ENCODE peak calls at places on chromosomes 5 and 9, in seven cellular contexts. I, X, O, S, Q, D and R are unnamed samples.

GRCh38 chr5:37665272-37665671 is 174.6 kb downstream of the GDNF start:
- DNase-seq in I (no peak), X (no peak), O (peak), S (no peak), Q (no peak), D (no peak), R (no peak)

GRCh38 chr5:123365163-123365562 is 58.0 kb downstream of the CEP120 start:
- DNase-seq in I (no peak), X (no peak), O (no peak), S (no peak), Q (no peak), D (no peak), R (no peak)

GRCh38 chr9:114397848-114398605 is 10.2 kb upstream of the AKNA start:
- DNase-seq in I (peak), X (peak), O (peak), S (peak), Q (peak), D (peak), R (peak)

GRCh38 chr5:75028090-75028489 is 24.3 kb downstream of the GCNT4 start:
- DNase-seq in I (no peak), X (no peak), O (no peak), S (no peak), Q (no peak), D (no peak), R (no peak)

GRCh38 chr9:22654833-22655232 is 208.2 kb downstream of the DMRTA1 start:
- DNase-seq in I (no peak), X (no peak), O (no peak), S (no peak), Q (no peak), D (no peak), R (no peak)

GRCh38 chr9:1267141-1267570 is 217.0 kb downstream of the DMRT2 start:
- DNase-seq in I (no peak), X (no peak), O (no peak), S (no peak), Q (no peak), D (no peak), R (no peak)

GRCh38 chr5:138664276-138664943 is 88.8 kb upstream of the CTNNA1 start:
- DNase-seq in I (no peak), X (no peak), O (peak), S (no peak), Q (no peak), D (no peak), R (no peak)

GRCh38 chr5:142843029-142843905 is 73.1 kb downstream of the ARHGAP26 start:
- DNase-seq in I (no peak), X (no peak), O (no peak), S (no peak), Q (no peak), D (no peak), R (no peak)

GRCh38 chr5:76546497-76547102 is 76.6 kb downstream of the F2RL2 start:
- DNase-seq in I (no peak), X (no peak), O (no peak), S (no peak), Q (peak), D (no peak), R (no peak)

GRCh38 chr9:20811872-20812271 is 127.8 kb downstream of the FOCAD start:
- DNase-seq in I (no peak), X (no peak), O (no peak), S (no peak), Q (no peak), D (no peak), R (no peak)

GRCh38 chr5:14035859-14036440 is 91.5 kb upstream of the DNAH5 start:
- DNase-seq in I (peak), X (no peak), O (peak), S (no peak), Q (no peak), D (peak), R (peak)

GRCh38 chr5:39466804-39467203 is 42.0 kb upstream of the DAB2 start:
- DNase-seq in I (no peak), X (no peak), O (no peak), S (no peak), Q (no peak), D (no peak), R (no peak)